ENCODE peak calls at places on chromosomes 6 and 20, in nine cellular contexts. C is heart right ventricle; I is choroid plexus epithelial cell; F is effector CD4-positive, alpha-beta T cell; L is GM13977; H is NCI-H1930; Q is activated CD8-positive, alpha-beta memory T cell treated with anti-CD3 and anti-CD28 coated beads for 1 hour; R is left cardiac atrium; Z is renal cortical epithelial cell. K is an unnamed sample.

GRCh38 chr6:159969921-159970320 is 1.0 kb downstream of the IGF2R start:
- DNase-seq in C (no peak), I (peak), F (no peak), L (peak), H (no peak), Q (no peak), R (no peak), Z (peak), K (peak)

GRCh38 chr20:35085477-35086225 is 7.0 kb downstream of the TRPC4AP start:
- DNase-seq in C (no peak), I (no peak), F (no peak), L (no peak), H (no peak), Q (no peak), R (no peak), Z (no peak), K (no peak)

GRCh38 chr6:136774228-136775041 is 17.8 kb downstream of the MAP3K5 start:
- DNase-seq in C (no peak), I (peak), F (no peak), L (no peak), H (no peak), Q (no peak), R (no peak), Z (peak), K (no peak)

GRCh38 chr6:119764927-119765681 is 415.5 kb upstream of the MAN1A1 start:
- DNase-seq in C (no peak), I (no peak), F (no peak), L (no peak), H (no peak), Q (no peak), R (no peak), Z (no peak), K (no peak)

GRCh38 chr6:36751091-36751490 is 53.5 kb downstream of the RAB44 start:
- DNase-seq in C (no peak), I (no peak), F (no peak), L (no peak), H (no peak), Q (no peak), R (no peak), Z (no peak), K (no peak)

GRCh38 chr20:33663161-33664084 is 1.3 kb downstream of the C20orf144 start:
- DNase-seq in C (peak), I (peak), F (peak), L (peak), H (peak), Q (peak), R (peak), Z (no peak), K (peak)

GRCh38 chr20:17520583-17520982 is 10.6 kb downstream of the BFSP1 start:
- DNase-seq in C (no peak), I (no peak), F (no peak), L (no peak), H (no peak), Q (no peak), R (no peak), Z (no peak), K (no peak)

GRCh38 chr6:11712760-11713159 is 65.8 kb downstream of the ADTRP start:
- DNase-seq in C (no peak), I (peak), F (no peak), L (no peak), H (no peak), Q (no peak), R (peak), Z (peak), K (no peak)

GRCh38 chr20:7497985-7498384 is 442.3 kb downstream of the HAO1 start:
- DNase-seq in C (no peak), I (peak), F (no peak), L (no peak), H (no peak), Q (no peak), R (no peak), Z (peak), K (no peak)

GRCh38 chr6:16677458-16677857 is 83.8 kb downstream of the ATXN1 start:
- DNase-seq in C (no peak), I (no peak), F (no peak), L (no peak), H (no peak), Q (no peak), R (no peak), Z (no peak), K (no peak)

GRCh38 chr6:158174024-158174423 is 5.9 kb downstream of the GTF2H5 start:
- DNase-seq in C (no peak), I (no peak), F (no peak), L (no peak), H (no peak), Q (no peak), R (no peak), Z (no peak), K (no peak)

GRCh38 chr6:15279047-15279661 is 33.3 kb downstream of the JARID2 start:
- DNase-seq in C (no peak), I (no peak), F (no peak), L (no peak), H (no peak), Q (no peak), R (no peak), Z (no peak), K (no peak)

GRCh38 chr20:63247678-63248228 is 6.5 kb downstream of the NKAIN4 start:
- DNase-seq in C (no peak), I (no peak), F (no peak), L (no peak), H (no peak), Q (no peak), R (no peak), Z (no peak), K (no peak)

GRCh38 chr6:143746202-143747119 is 68.7 kb downstream of the PHACTR2 start:
- DNase-seq in C (no peak), I (no peak), F (no peak), L (no peak), H (no peak), Q (no peak), R (no peak), Z (no peak), K (no peak)

GRCh38 chr6:7235712-7236311 is 77.2 kb downstream of the SSR1 start:
- DNase-seq in C (no peak), I (no peak), F (no peak), L (no peak), H (no peak), Q (no peak), R (no peak), Z (no peak), K (no peak)

GRCh38 chr6:36298037-36298436 is 28.2 kb downstream of the PNPLA1 start:
- DNase-seq in C (no peak), I (no peak), F (no peak), L (no peak), H (no peak), Q (no peak), R (no peak), Z (no peak), K (no peak)

GRCh38 chr20:17848649-17849048 is 119.9 kb downstream of the SNX5 start:
- DNase-seq in C (no peak), I (no peak), F (no peak), L (no peak), H (no peak), Q (no peak), R (no peak), Z (no peak), K (no peak)

K was measured in hepatocyte.